ENCODE peak calls at places on chromosomes 2 and 18, in ten cellular contexts. S is neural progenitor cell, L is cardiac muscle cell, Y is endodermal cell, X is heart left ventricle, R is IMR-90, H is thoracic aorta, K is heart right ventricle, F is HL-60, Z is caudate nucleus. G is an unnamed sample.

GRCh38 chr2:149100739-149101699 is 62.5 kb downstream of the LYPD6B start:
- DNase-seq in X (no peak), F (no peak), Z (no peak), K (no peak), S (no peak), L (no peak), H (no peak), R (no peak), Y (no peak), G (no peak)

GRCh38 chr2:36376992-36377738 is 21.6 kb downstream of the CRIM1 start:
- DNase-seq in Z (no peak), F (no peak), S (no peak), L (no peak), X (no peak), K (no peak), R (no peak), H (no peak), Y (peak; percentile 71), G (no peak)

GRCh38 chr18:13416848-13417247 is 198.3 kb downstream of the LDLRAD4 start:
- DNase-seq in Z (no peak), X (no peak), F (no peak), R (no peak), H (no peak), K (no peak), Y (no peak), L (no peak), S (no peak), G (no peak)

GRCh38 chr2:103959174-103960125 is 894.5 kb upstream of the POU3F3 start:
- DNase-seq in L (peak; percentile 0), Y (peak; percentile 82), Z (peak; percentile 19), K (peak; percentile 12), S (peak; percentile 76), R (no peak), F (no peak), X (no peak), H (no peak), G (no peak)

GRCh38 chr2:156322681-156323211 is 9.8 kb downstream of the NR4A2 start:
- DNase-seq in Z (no peak), K (no peak), X (no peak), F (no peak), R (no peak), H (no peak), S (peak; percentile 62), L (no peak), Y (peak; percentile 63), G (no peak)

GRCh38 chr2:69994166-69994565 is 32.7 kb upstream of the ASPRV1 start:
- DNase-seq in Y (peak; percentile 29), K (no peak), S (no peak), X (no peak), H (no peak), R (no peak), L (no peak), Z (no peak), F (no peak), G (no peak)

GRCh38 chr2:120708944-120709607 is 26.6 kb upstream of the GLI2 start:
- DNase-seq in K (no peak), H (no peak), X (no peak), Y (peak; percentile 80), S (no peak), R (no peak), Z (no peak), L (no peak), F (no peak), G (no peak)

GRCh38 chr2:116440104-116440653 is 1374.3 kb upstream of the DDX18 start:
- DNase-seq in X (no peak), F (no peak), R (no peak), S (no peak), L (no peak), Z (no peak), Y (no peak), H (no peak), K (no peak), G (no peak)

GRCh38 chr2:184039493-184039892 is 558.8 kb upstream of the ZNF804A start:
- DNase-seq in Y (no peak), H (no peak), Z (no peak), F (no peak), K (no peak), X (no peak), L (no peak), S (no peak), R (no peak), G (no peak)

GRCh38 chr2:186772579-186772978 is 76.4 kb downstream of the ZSWIM2 start:
- DNase-seq in F (no peak), Z (no peak), L (no peak), K (no peak), S (no peak), R (no peak), Y (no peak), X (no peak), H (no peak), G (no peak)

GRCh38 chr2:108555572-108555971 is 21.3 kb downstream of the LIMS1 start:
- DNase-seq in S (no peak), Y (no peak), K (no peak), L (no peak), Z (no peak), R (no peak), X (no peak), H (no peak), F (no peak), G (no peak)

GRCh38 chr2:219684721-219685689 is 57.6 kb downstream of the SLC4A3 start:
- DNase-seq in R (peak; percentile 43), F (no peak), X (peak; percentile 50), H (peak; percentile 43), S (peak; percentile 42), L (peak; percentile 91), Z (peak; percentile 48), K (peak; percentile 50), Y (peak; percentile 90), G (peak; percentile 61)

GRCh38 chr2:114354199-114354598 is 88.2 kb upstream of the DPP10 start:
- DNase-seq in L (no peak), Y (no peak), Z (no peak), K (no peak), R (no peak), H (no peak), F (no peak), S (no peak), X (no peak), G (no peak)

GRCh38 chr2:230687498-230687897 is 25.1 kb upstream of the CAB39 start:
- DNase-seq in R (peak; percentile 72), X (no peak), Z (no peak), L (no peak), F (no peak), H (no peak), S (no peak), K (no peak), Y (no peak), G (no peak)

GRCh38 chr18:54162431-54162830 is 62.0 kb downstream of the MBD2 start:
- DNase-seq in L (peak; percentile 64), R (peak; percentile 78), X (no peak), K (no peak), Z (no peak), F (no peak), H (no peak), S (no peak), Y (no peak), G (no peak)

GRCh38 chr2:32135409-32135808 is 30.3 kb upstream of the SLC30A6 start:
- DNase-seq in H (no peak), F (no peak), R (peak; percentile 80), Y (no peak), S (no peak), L (peak; percentile 68), X (no peak), K (no peak), Z (no peak), G (peak; percentile 16)

DNA sequence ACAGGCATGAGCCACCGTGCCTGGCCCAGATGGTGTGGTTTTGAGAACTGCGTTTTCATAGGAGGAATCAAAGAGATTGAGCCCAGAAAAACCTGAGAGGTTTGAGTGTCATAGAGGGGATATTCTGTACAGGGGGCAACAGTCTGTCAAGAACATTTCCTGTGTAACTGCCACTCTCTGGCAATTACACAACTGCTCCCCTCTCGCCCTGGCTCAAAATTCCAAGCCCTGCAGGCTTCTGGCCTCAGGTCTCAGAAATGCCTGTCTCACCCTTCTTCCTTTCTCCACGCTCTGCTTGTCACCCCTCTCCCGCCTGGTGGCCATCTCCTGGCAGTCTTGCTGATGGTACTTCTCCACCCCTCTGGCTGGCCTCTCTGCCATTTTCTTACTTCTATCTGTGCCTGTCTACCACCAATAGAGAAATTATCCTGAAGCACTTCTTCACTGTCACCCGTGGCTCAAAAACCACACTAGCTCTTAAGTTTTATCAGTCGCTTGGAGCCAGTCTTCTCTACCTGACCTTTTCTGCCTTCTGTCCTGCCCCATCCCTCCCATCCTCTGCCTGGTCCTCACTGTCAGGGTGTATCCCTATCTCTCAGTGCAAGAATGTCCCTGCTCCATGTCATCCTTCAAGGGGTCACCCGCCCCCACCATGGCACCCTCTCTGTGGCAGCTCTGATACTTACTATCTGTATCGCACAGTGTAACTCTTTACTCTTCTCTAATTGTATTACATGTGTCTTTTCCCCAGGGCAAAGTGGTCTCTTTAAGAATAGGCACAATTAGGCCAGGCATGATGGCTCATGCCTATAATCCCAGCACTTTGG is 4.2 kb downstream of the VAMP5 start:
- DNase-seq in Z (no peak), F (no peak), S (no peak), K (no peak), H (no peak), Y (no peak), R (no peak), X (no peak), L (no peak), G (no peak)
- H3K27ac ChIP-seq in Z (peak overlapping the region; percentile 48), F (peak overlapping the region; percentile 63), S (no peak overlapping the region), K (peak overlapping the region; percentile 97), H (peak overlapping the region; percentile 80), Y (no peak overlapping the region), R (no peak overlapping the region), X (peak overlapping the region; percentile 91), L (peak overlapping the region; percentile 17), G (no peak overlapping the region)

GRCh38 chr18:24055878-24056277 is 41.3 kb downstream of the TTC39C start:
- DNase-seq in Y (no peak), K (no peak), L (peak; percentile 37), Z (no peak), H (no peak), S (peak; percentile 41), R (peak; percentile 11), X (no peak), F (no peak), G (no peak)
- H3K27ac ChIP-seq in Y (no peak overlapping the region), K (no peak overlapping the region), L (peak overlapping the region; percentile 35), Z (no peak overlapping the region), H (no peak overlapping the region), S (no peak overlapping the region), R (peak overlapping the region; percentile 51), X (no peak overlapping the region), F (no peak overlapping the region), G (no peak overlapping the region)

DNA sequence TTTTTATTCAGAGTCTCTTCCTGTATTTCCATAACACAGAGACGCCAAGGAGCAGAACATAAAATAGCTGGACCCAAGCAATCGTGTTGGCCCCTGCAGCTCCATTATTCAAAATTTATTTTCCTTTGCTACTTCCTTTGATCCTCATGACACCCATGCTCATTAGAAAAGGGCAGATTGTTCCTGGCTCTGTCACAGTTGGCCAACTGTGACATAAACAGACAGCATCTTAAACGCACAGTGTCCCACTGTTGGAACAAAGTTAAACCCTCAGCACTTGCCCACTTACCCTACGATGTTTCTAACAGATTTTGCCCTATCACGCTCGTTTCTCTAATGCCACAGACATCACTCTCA is 35.9 kb downstream of the IL1R2 start:
- DNase-seq in X (no peak), S (no peak), F (no peak), K (no peak), L (no peak), R (no peak), H (no peak), Y (no peak), Z (no peak), G (no peak)
- H3K27ac ChIP-seq in X (peak overlapping the region; percentile 73), S (no peak overlapping the region), F (no peak overlapping the region), K (peak overlapping the region; percentile 79), L (no peak overlapping the region), R (peak overlapping the region; percentile 64), H (peak overlapping the region; percentile 46), Y (no peak overlapping the region), Z (no peak overlapping the region), G (peak overlapping the region; percentile 73)

GRCh38 chr18:57210711-57211411 is 64.0 kb downstream of the BOD1L2 start:
- DNase-seq in Z (no peak), H (no peak), K (no peak), F (no peak), X (no peak), Y (no peak), S (no peak), L (no peak), R (no peak), G (no peak)
- H3K27ac ChIP-seq in Z (no peak overlapping the region), H (no peak overlapping the region), K (no peak overlapping the region), F (no peak overlapping the region), X (no peak overlapping the region), Y (no peak overlapping the region), S (no peak overlapping the region), L (no peak overlapping the region), R (no peak overlapping the region), G (peak overlapping the region; percentile 48)